ENCODE peak calls at places on chromosomes 13 and 19, in five cellular contexts. One of them, this sample, is unnamed.

GRCh38 chr19:12789098-12789903 is 2.0 kb upstream of the JUNB start:
- DNase-seq in Peyer's patch: peak; percentile 95
- DNase-seq in A549: no peak
- DNase-seq in adrenal gland: peak; percentile 55
- DNase-seq in stomach: no peak
- DNase-seq in this sample: no peak

GRCh38 chr19:39424934-39425333 is 10.8 kb downstream of the RPS16 start:
- DNase-seq in stomach: no peak
- DNase-seq in Peyer's patch: no peak
- DNase-seq in adrenal gland: no peak
- DNase-seq in A549: no peak
- DNase-seq in this sample: no peak

GRCh38 chr13:49540552-49540951 is 44.8 kb downstream of the PHF11 start:
- DNase-seq in Peyer's patch: no peak
- DNase-seq in adrenal gland: no peak
- DNase-seq in stomach: no peak
- DNase-seq in A549: no peak
- DNase-seq in this sample: no peak

GRCh38 chr13:75687145-75687763 is 51.1 kb downstream of the LMO7 start:
- DNase-seq in A549: no peak
- DNase-seq in Peyer's patch: no peak
- DNase-seq in adrenal gland: no peak
- DNase-seq in stomach: no peak
- DNase-seq in this sample: no peak

GRCh38 chr19:53849237-53849676 is 18.4 kb upstream of the MYADM start:
- DNase-seq in adrenal gland: no peak
- DNase-seq in stomach: no peak
- DNase-seq in Peyer's patch: no peak
- DNase-seq in A549: no peak
- DNase-seq in this sample: no peak

GRCh38 chr19:16778796-16779411 is 50.3 kb upstream of the SIN3B start:
- DNase-seq in Peyer's patch: no peak
- DNase-seq in stomach: peak; percentile 37
- DNase-seq in adrenal gland: peak; percentile 66
- DNase-seq in A549: peak; percentile 75
- DNase-seq in this sample: no peak

GRCh38 chr13:65710514-65710913 is 1519.6 kb downstream of the PCDH9 start:
- DNase-seq in stomach: no peak
- DNase-seq in Peyer's patch: no peak
- DNase-seq in adrenal gland: no peak
- DNase-seq in A549: no peak
- DNase-seq in this sample: no peak

GRCh38 chr13:110471156-110471832 is 90.2 kb downstream of the RAB20 start:
- DNase-seq in stomach: no peak
- DNase-seq in A549: no peak
- DNase-seq in Peyer's patch: no peak
- DNase-seq in adrenal gland: peak; percentile 22
- DNase-seq in this sample: no peak

GRCh38 chr13:81929988-81930387 is 1589.1 kb upstream of the SPRY2 start:
- DNase-seq in stomach: no peak
- DNase-seq in A549: no peak
- DNase-seq in adrenal gland: no peak
- DNase-seq in Peyer's patch: no peak
- DNase-seq in this sample: no peak

GRCh38 chr19:18388328-18389094 is 2.6 kb downstream of the GDF15 start:
- DNase-seq in adrenal gland: peak; percentile 87
- DNase-seq in A549: no peak
- DNase-seq in Peyer's patch: peak; percentile 94
- DNase-seq in stomach: peak; percentile 88
- DNase-seq in this sample: peak; percentile 63
- TF ChIP-seq POLR2A in adrenal gland: peak; percentile 40
- TF ChIP-seq POLR2A in A549: no peak
- TF ChIP-seq POLR2A in Peyer's patch: peak; percentile 51
- TF ChIP-seq POLR2A in stomach: no peak
- TF ChIP-seq POLR2A in this sample: no peak

DNA sequence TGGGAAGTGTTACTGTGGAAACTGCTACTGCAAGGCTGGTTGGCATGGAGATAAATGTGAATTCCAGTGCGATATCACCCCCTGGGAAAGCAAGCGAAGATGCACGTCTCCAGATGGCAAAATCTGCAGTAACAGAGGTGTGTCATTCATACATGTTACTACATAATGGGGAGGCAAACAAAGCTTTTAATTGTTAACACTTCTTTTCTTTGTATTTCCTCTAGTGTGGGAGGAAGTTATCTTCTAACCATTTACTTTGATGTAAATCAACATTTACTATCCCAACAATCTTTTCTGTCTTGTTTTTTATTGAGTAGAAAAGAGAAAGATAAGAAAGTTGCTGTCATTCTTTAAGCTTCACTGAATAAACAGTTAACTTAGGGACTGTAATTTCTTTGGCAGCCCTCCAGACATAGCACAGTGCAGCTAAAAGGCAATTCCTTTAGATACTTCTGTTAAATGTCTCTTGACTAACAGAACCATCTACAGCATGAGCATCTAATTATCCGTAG is 126.9 kb downstream of the ITGBL1 start:
- DNase-seq in stomach: no peak
- DNase-seq in A549: no peak
- DNase-seq in adrenal gland: no peak
- DNase-seq in Peyer's patch: no peak
- DNase-seq in this sample: no peak
- TF ChIP-seq CTCF in stomach: no peak
- TF ChIP-seq CTCF in A549: no peak
- TF ChIP-seq CTCF in adrenal gland: no peak
- TF ChIP-seq CTCF in Peyer's patch: no peak
- TF ChIP-seq CTCF in this sample: no peak

DNA sequence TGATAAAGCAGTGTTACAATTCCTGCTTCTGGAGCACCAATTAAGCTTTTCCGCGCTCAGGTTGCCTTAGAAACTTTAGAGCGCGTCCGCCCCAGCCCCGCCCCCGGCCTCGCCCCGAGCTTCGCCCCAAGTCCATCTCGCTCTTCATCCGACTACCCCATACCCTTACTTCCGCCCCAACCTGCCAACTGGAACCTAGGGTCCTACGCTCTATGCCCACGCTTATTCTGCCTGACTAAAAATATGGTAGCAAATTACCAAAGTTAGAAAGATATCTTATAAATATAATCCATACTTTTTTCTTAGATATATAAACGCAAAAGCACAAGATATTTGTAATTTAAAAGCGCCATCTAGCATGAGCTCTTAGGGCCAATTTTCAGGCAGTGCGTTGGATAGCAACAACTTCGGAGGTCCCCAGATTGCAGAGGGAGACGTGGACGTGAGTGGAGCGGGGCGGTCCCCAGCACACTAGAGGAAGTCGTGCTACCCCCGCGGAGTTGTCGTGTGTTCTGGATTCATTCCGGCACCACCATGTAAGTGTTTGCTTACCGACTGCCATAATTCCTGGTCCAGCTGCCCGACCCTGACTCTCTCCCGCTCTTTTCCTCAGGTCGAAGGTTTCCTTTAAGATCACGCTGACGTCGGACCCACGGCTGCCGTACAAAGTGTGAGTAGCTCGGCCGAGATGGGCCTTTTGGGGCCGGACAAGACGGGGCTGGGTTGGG is at the start of gene UFM1:
- DNase-seq in adrenal gland: peak; percentile 95
- DNase-seq in stomach: peak; percentile 89
- DNase-seq in Peyer's patch: peak; percentile 92
- DNase-seq in A549: peak; percentile 66
- DNase-seq in this sample: peak; percentile 98
- TF ChIP-seq POLR2A in adrenal gland: peak; percentile 63
- TF ChIP-seq POLR2A in stomach: no peak
- TF ChIP-seq POLR2A in Peyer's patch: peak; percentile 76
- TF ChIP-seq POLR2A in A549: peak; percentile 58
- TF ChIP-seq POLR2A in this sample: no peak

DNA sequence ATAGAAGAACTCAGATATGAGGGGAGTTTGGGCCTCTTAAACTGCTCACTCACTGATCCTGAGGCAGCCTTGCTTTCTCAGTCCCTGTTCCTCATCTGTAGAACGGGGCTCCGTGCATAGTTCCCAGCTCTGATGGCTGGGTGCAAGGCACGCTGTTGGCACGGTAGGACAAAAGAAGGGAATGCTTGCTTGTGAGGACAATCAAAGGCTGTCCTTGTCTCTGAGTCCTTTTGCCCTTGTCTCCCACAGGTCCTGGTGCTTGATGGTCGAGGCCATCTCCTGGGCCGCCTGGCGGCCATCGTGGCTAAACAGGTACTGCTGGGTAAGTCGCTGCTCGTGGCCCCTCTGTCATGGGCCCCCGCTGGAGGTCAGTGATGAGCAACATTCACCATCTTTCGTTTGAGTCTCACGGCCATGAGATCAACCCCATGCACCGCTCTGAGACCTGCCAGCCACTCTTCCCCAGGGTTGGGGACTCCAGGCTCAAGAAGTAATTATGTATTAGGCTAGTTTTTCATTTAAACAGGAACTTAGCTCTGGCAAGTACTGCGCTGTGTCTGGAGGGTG is 2.3 kb downstream of the RPL13A start:
- DNase-seq in Peyer's patch: no peak
- DNase-seq in adrenal gland: peak; percentile 49
- DNase-seq in stomach: no peak
- DNase-seq in A549: no peak
- DNase-seq in this sample: no peak
- TF ChIP-seq CTCF in Peyer's patch: peak; percentile 19
- TF ChIP-seq CTCF in adrenal gland: no peak
- TF ChIP-seq CTCF in stomach: no peak
- TF ChIP-seq CTCF in A549: peak; percentile 29
- TF ChIP-seq CTCF in this sample: no peak

GRCh38 chr19:30742981-30743380 is 370.8 kb downstream of the ZNF536 start:
- DNase-seq in stomach: no peak
- DNase-seq in A549: no peak
- DNase-seq in Peyer's patch: no peak
- DNase-seq in adrenal gland: no peak
- DNase-seq in this sample: no peak
- TF ChIP-seq POLR2A in stomach: no peak
- TF ChIP-seq POLR2A in A549: no peak
- TF ChIP-seq POLR2A in Peyer's patch: no peak
- TF ChIP-seq POLR2A in adrenal gland: no peak
- TF ChIP-seq POLR2A in this sample: no peak

DNA sequence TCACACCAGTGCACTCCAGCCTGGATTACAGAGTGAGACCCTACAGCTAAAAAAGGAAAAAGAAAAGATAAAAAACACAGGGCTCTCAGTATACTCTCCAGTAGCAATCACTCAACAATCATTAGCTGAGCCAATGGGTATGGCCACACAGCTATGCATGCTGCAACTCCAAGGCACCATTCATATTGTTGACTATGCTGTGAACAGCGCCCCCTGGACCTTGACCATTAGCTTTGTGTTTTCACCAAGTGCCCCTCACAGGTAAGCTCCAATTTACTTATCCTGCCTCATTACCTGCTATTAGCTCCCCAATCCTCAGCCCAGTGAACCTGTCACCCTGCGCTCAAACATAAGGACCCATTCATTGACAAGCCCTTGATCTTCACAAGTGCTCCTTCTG is 35.8 kb downstream of the ZIC5 start:
- DNase-seq in Peyer's patch: no peak
- DNase-seq in adrenal gland: no peak
- DNase-seq in A549: no peak
- DNase-seq in stomach: no peak
- DNase-seq in this sample: no peak
- TF ChIP-seq CTCF in Peyer's patch: no peak
- TF ChIP-seq CTCF in adrenal gland: no peak
- TF ChIP-seq CTCF in A549: no peak
- TF ChIP-seq CTCF in stomach: no peak
- TF ChIP-seq CTCF in this sample: no peak

GRCh38 chr19:11538232-11539036 is at the start of gene CNN1:
- DNase-seq in Peyer's patch: no peak
- DNase-seq in A549: no peak
- DNase-seq in adrenal gland: peak; percentile 42
- DNase-seq in stomach: peak; percentile 29
- DNase-seq in this sample: no peak
- TF ChIP-seq POLR2A in Peyer's patch: peak; percentile 27
- TF ChIP-seq POLR2A in A549: no peak
- TF ChIP-seq POLR2A in adrenal gland: no peak
- TF ChIP-seq POLR2A in stomach: peak; percentile 77
- TF ChIP-seq POLR2A in this sample: no peak

DNA sequence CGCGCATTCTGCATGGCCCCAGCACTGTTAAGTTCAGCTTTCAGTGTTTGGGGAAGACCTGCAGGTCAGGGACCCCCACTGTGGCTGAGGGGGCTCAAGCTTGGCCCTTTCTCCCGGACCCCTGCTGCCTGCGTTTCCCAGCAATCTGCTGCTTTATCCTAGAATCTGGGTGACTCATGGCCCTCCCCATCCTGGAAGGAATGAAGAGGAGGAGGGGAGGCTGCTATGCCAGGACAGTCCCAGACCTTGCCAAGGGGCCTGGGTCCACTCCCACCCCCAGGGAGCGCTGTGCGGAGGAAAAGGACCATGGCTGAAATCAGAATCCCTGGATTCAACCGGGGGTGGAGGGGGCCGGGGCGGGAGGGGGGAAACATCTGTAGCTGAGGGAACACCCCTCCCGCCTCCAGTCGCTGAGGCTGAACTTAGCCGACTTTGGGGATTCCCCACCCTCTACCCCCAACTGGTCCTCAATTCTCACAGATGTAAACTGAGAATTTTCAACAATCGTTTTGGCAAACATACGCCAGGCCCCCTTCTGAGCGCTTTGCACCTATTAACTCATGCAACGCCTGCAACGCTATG is 20.6 kb downstream of the ZNF114 start:
- DNase-seq in stomach: no peak
- DNase-seq in adrenal gland: peak; percentile 58
- DNase-seq in Peyer's patch: no peak
- DNase-seq in A549: peak; percentile 70
- DNase-seq in this sample: no peak
- TF ChIP-seq CTCF in stomach: no peak
- TF ChIP-seq CTCF in adrenal gland: no peak
- TF ChIP-seq CTCF in Peyer's patch: no peak
- TF ChIP-seq CTCF in A549: no peak
- TF ChIP-seq CTCF in this sample: no peak

GRCh38 chr13:95168191-95168590 is 133.1 kb downstream of the ABCC4 start:
- DNase-seq in stomach: no peak
- DNase-seq in A549: no peak
- DNase-seq in Peyer's patch: no peak
- DNase-seq in adrenal gland: no peak
- DNase-seq in this sample: no peak
- TF ChIP-seq POLR2A in stomach: no peak
- TF ChIP-seq POLR2A in A549: no peak
- TF ChIP-seq POLR2A in Peyer's patch: no peak
- TF ChIP-seq POLR2A in adrenal gland: no peak
- TF ChIP-seq POLR2A in this sample: no peak

This sample was measured in lower leg skin.